ENCODE peak calls at places on chromosomes 12 and 14, in six cellular contexts. G is SK-N-SH, T is GM23248, M is HCT116, Y is hepatocyte, J is GM23338. Z is an unnamed sample.

GRCh38 chr12:7667025-7667575 is 1.4 kb upstream of the APOBEC1 start:
- DNase-seq in M (peak; percentile 19), T (peak; percentile 47), J (peak; percentile 82), G (no peak), Y (no peak), Z (peak; percentile 42)

GRCh38 chr12:12975322-12976077 is 23.5 kb upstream of the GPRC5D start:
- DNase-seq in Y (no peak), G (peak; percentile 12), T (peak; percentile 79), J (peak; percentile 76), M (peak; percentile 29), Z (peak; percentile 22)

GRCh38 chr12:99146185-99146584 is 501.1 kb downstream of the APAF1 start:
- DNase-seq in Y (no peak), T (no peak), G (no peak), J (no peak), M (no peak), Z (no peak)

GRCh38 chr12:112381421-112381897 is 772 bp downstream of the HECTD4 start:
- DNase-seq in Y (peak; percentile 62), M (no peak), T (peak; percentile 49), J (no peak), G (no peak), Z (peak; percentile 68)

GRCh38 chr12:131830335-131831020 is 2.3 kb downstream of the MMP17 start:
- DNase-seq in T (peak; percentile 97), Y (peak; percentile 84), J (peak; percentile 68), M (peak; percentile 23), G (peak; percentile 87), Z (peak; percentile 14)

GRCh38 chr12:84874125-84874824 is 38.3 kb downstream of the SLC6A15 start:
- DNase-seq in G (peak; percentile 38), J (peak; percentile 82), Y (peak; percentile 75), M (peak; percentile 55), T (peak; percentile 77), Z (peak; percentile 60)

GRCh38 chr12:13049816-13050215 is 5.6 kb downstream of the FAM234B start:
- DNase-seq in M (no peak), J (peak; percentile 28), Y (no peak), G (no peak), T (peak; percentile 76), Z (no peak)

GRCh38 chr12:113407931-113408585 is 4.4 kb upstream of the SDS start:
- DNase-seq in G (no peak), M (no peak), Y (no peak), J (no peak), T (peak; percentile 83), Z (no peak)

GRCh38 chr14:23056956-23057756 is at the start of gene CDH24:
- DNase-seq in J (peak; percentile 86), G (peak; percentile 90), Y (peak; percentile 89), T (peak; percentile 88), M (no peak), Z (peak; percentile 72)

GRCh38 chr12:110640275-110641025 is 26.5 kb downstream of the TCTN1 start:
- DNase-seq in M (no peak), G (no peak), J (no peak), T (no peak), Y (no peak), Z (no peak)

GRCh38 chr12:70835948-70836347 is 84.6 kb downstream of the PTPRR start:
- DNase-seq in M (no peak), G (no peak), T (no peak), J (no peak), Y (no peak), Z (no peak)

GRCh38 chr12:92506460-92506859 is 196.3 kb upstream of the PLEKHG7 start:
- DNase-seq in M (no peak), T (no peak), G (no peak), Y (no peak), J (no peak), Z (no peak)

GRCh38 chr14:21933681-21934080 is 260.1 kb upstream of the OR4E1 start:
- DNase-seq in J (peak; percentile 37), G (no peak), M (no peak), T (no peak), Y (peak; percentile 19), Z (peak; percentile 62)

GRCh38 chr12:51773145-51773869 is 75.2 kb downstream of the FIGNL2 start:
- DNase-seq in J (no peak), G (no peak), T (peak; percentile 90), M (peak; percentile 10), Y (no peak), Z (no peak)

GRCh38 chr12:90211017-90211416 is 502.4 kb upstream of the ATP2B1 start:
- DNase-seq in M (no peak), T (peak; percentile 70), Y (peak; percentile 19), G (no peak), J (no peak), Z (no peak)

GRCh38 chr14:39492267-39492666 is 60.0 kb upstream of the FBXO33 start:
- DNase-seq in J (no peak), Y (no peak), T (peak; percentile 83), M (no peak), G (no peak), Z (no peak)

GRCh38 chr14:29789475-29789874 is 138.2 kb downstream of the PRKD1 start:
- DNase-seq in G (no peak), Y (no peak), J (no peak), M (no peak), T (no peak), Z (no peak)

DNA sequence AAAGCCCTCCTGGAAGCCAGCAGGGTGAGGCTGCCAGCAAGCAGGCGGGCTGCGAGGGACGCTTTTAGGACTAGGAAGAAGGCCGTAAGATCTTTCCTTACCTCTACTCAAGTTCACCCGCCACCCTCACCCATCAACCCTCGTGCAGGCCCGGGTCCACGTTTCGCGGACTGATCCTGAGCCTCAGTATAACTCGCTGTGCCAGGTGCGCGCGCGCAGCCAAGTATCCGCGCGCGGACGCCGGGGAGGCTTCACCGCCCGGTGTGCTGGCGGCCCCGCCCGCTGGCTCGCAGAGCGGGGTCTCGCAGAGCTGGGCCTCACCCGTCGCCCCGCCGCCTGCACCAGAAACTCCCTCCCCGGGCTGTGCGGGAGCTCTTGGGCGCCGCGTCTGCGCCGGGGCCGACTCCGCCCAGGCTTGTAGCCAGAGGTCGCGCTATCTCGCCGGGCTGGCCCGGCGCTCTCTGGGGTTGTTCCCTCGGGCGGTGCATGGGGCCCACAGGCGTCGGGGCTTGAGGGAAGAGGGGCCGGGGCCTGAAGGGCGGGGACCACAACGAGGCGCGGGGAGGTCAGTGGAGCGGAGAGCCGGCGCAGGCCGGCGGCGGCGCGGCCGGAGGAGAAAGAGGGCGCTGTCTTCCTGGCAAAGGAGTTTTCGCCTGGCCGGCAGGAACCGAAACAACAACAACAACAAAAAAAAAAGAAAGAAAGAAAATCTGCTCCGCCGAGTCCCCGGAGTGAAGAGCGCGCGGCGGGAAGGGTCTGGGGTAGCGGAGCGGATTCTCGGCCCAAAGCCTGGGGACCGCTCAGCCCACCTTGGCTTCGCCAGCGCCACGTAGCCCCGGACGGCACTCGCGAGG is 7.7 kb upstream of the SIX1 start:
- DNase-seq in J (peak; percentile 88), G (peak; percentile 71), T (peak; percentile 83), Y (peak; percentile 68), M (no peak), Z (peak; percentile 94)
- TF ChIP-seq EZH2phosphoT487 in J (peak; percentile 6), G (no peak), T (no peak), Y (no peak), M (no peak), Z (no peak)

GRCh38 chr14:61320806-61321384 is 484 bp upstream of the PRKCH start:
- DNase-seq in T (no peak), Y (peak; percentile 10), M (no peak), G (peak; percentile 14), J (peak; percentile 18), Z (no peak)

GRCh38 chr14:61321385-61322010 is at the start of gene PRKCH:
- DNase-seq in G (peak; percentile 82), J (peak; percentile 82), Y (peak; percentile 80), T (peak; percentile 47), M (peak; percentile 54), Z (no peak)

GRCh38 chr14:61322011-61322798 is 826 bp downstream of the PRKCH start:
- DNase-seq in T (no peak), G (peak; percentile 26), Y (peak; percentile 61), M (no peak), J (peak; percentile 43), Z (no peak)

GRCh38 chr14:61323970-61324369 is 2.6 kb downstream of the PRKCH start:
- DNase-seq in J (no peak), T (no peak), Y (no peak), M (no peak), G (no peak), Z (no peak)

DNA sequence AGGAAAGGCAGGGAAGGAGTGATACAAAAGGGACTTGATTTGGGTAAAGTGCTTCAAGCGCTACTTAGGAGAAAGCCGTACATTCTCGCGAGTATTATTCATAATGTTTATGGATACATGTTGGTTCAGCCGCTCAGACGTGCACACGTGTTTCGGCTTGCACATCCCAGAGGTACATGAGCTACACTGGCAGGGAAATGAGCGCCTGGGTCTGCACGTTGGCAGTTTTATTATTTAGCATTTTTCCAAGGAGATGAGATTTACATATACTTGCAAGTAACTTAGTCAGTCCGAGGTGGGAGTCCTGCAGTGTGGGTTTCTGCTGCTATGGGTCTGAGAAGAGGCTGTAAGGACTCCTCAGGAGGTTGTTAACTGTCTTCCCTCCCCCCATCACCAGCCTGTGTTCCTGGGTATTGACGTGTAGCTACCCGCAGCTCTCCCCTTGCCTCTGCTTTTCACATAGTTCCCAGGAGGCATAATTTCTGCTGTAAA is 1.5 kb downstream of the PRKCH start:
- DNase-seq in Y (peak; percentile 42), J (peak; percentile 15), T (peak; percentile 24), M (peak; percentile 66), G (peak; percentile 27), Z (no peak)
- H3K4me3 ChIP-seq in Y (peak overlapping the region; percentile 83), J (peak overlapping the region; percentile 80), T (no peak overlapping the region), M (peak overlapping the region; percentile 80), G (peak overlapping the region; percentile 65), Z (no peak overlapping the region)

DNA sequence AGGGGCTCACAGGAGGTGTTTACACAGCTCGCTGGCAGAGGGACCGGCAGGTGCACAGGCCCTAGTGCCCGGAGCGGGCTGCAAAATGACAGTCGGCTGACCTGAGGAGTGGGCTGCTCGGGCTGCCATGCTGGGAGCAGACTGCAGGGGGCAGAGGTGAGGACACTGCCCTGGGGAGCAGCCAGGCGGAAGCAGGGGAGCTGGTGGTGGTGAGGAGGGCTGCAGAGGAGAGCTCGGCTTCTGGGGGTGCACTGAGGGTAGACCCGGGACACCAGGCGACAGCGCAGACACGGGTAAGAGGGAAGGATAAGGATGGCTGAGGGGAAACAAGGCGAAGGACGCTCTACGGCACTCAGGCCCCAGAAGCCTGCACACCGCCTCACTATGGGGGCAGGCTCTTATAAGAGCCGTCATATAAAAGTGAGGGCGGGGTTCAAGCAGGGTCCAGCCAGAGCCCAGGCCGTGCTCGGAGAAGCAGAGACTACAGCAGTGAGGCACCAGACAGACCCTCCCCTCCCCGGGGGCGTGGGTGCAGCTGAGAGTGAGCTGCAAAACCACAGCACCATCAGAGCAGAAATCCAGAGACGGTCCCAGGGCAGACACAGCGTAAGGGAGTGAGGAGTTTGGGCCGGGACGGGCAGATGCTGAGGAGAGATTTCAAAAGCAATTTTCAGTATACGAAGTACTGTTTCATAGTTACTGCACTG is 62.5 kb downstream of the CCDC88C start:
- DNase-seq in T (no peak), Y (no peak), J (peak; percentile 82), M (no peak), G (peak; percentile 75), Z (peak; percentile 78)
- TF ChIP-seq EZH2phosphoT487 in T (no peak), Y (no peak), J (no peak), M (no peak), G (no peak), Z (no peak)

DNA sequence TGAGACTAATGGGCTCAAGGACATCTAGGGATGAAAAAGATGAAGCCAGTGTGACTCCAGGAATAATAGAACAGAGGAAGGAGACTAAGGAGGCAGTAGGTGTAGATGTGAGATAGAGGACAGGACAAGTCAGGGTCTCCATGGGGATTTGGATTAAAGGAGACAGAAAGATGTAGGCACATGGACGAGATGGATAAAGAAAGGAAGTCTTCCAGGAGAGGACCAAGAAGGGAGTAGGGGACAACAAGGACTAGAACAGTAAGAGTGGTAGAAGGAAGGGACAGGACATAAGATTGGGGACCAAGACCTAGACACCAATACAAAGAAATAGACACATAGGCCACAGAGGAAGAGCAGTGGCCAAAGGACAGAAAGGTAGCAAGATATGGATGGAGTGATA is 7.1 kb upstream of the PCK2 start:
- DNase-seq in T (no peak), G (no peak), M (no peak), Y (no peak), J (no peak), Z (no peak)
- H3K4me3 ChIP-seq in T (no peak overlapping the region), G (no peak overlapping the region), M (no peak overlapping the region), Y (no peak overlapping the region), J (no peak overlapping the region), Z (no peak overlapping the region)